ENCODE peak calls at places on chromosomes 5 and 9, in eight cellular contexts. I is HCT116, J is K562, E is IMR-90, G is GM12878, K is SK-N-SH, F is A549, P is H1. X is an unnamed sample.

GRCh38 chr5:5418006-5418405 is 4.5 kb upstream of the ICE1 start:
- DNase-seq in F (no peak), P (no peak), G (no peak), J (no peak), K (no peak), E (no peak), I (no peak), X (no peak)

GRCh38 chr5:178624626-178625546 is 2.0 kb downstream of the CLK4 start:
- DNase-seq in I (no peak), J (no peak), E (peak; percentile 21), G (no peak), K (no peak), F (no peak), P (no peak), X (no peak)

GRCh38 chr5:111998871-111999270 is 241.9 kb upstream of the NREP start:
- DNase-seq in K (no peak), E (no peak), J (no peak), P (no peak), F (no peak), G (no peak), I (no peak), X (no peak)

GRCh38 chr5:130836729-130837660 is 328.1 kb downstream of the HINT1 start:
- DNase-seq in K (no peak), J (no peak), E (no peak), P (no peak), F (no peak), I (no peak), G (peak; percentile 13), X (no peak)

GRCh38 chr9:128498911-128499310 is 5.6 kb upstream of the GLE1 start:
- DNase-seq in J (no peak), E (no peak), P (no peak), K (no peak), I (no peak), G (no peak), F (no peak), X (no peak)

GRCh38 chr5:105817906-105818305 is 1852.8 kb downstream of the EFNA5 start:
- DNase-seq in J (no peak), F (no peak), E (no peak), G (no peak), P (no peak), I (no peak), K (no peak), X (no peak)

GRCh38 chr9:94300470-94301301 is 27.8 kb downstream of the NUTM2F start:
- DNase-seq in P (no peak), E (no peak), I (no peak), K (no peak), G (no peak), J (peak; percentile 51), F (no peak), X (no peak)

GRCh38 chr9:136482046-136482792 is 621 bp downstream of the SEC16A start:
- DNase-seq in I (no peak), F (no peak), K (peak; percentile 75), E (peak; percentile 37), P (no peak), G (no peak), J (no peak), X (no peak)

GRCh38 chr9:136668983-136669790 is 6.5 kb downstream of the EGFL7 start:
- DNase-seq in I (no peak), F (peak; percentile 67), K (no peak), J (no peak), E (no peak), G (no peak), P (no peak), X (no peak)

GRCh38 chr5:91179018-91179417 is 204.1 kb downstream of the ARRDC3 start:
- DNase-seq in K (no peak), I (no peak), E (peak; percentile 64), F (no peak), J (no peak), P (no peak), G (no peak), X (no peak)

GRCh38 chr9:124190761-124191160 is 67.0 kb upstream of the NEK6 start:
- DNase-seq in F (no peak), J (no peak), P (peak; percentile 33), I (no peak), E (no peak), K (no peak), G (no peak), X (peak; percentile 57)

GRCh38 chr9:135480071-135480941 is 724 bp downstream of the PPP1R26 start:
- DNase-seq in I (no peak), E (peak; percentile 20), K (peak; percentile 82), G (no peak), F (peak; percentile 50), J (peak; percentile 57), P (peak; percentile 69), X (peak; percentile 38)

GRCh38 chr9:121303456-121304451 is 35.8 kb downstream of the GSN start:
- DNase-seq in I (no peak), P (no peak), J (no peak), F (no peak), E (no peak), K (no peak), G (no peak), X (no peak)

DNA sequence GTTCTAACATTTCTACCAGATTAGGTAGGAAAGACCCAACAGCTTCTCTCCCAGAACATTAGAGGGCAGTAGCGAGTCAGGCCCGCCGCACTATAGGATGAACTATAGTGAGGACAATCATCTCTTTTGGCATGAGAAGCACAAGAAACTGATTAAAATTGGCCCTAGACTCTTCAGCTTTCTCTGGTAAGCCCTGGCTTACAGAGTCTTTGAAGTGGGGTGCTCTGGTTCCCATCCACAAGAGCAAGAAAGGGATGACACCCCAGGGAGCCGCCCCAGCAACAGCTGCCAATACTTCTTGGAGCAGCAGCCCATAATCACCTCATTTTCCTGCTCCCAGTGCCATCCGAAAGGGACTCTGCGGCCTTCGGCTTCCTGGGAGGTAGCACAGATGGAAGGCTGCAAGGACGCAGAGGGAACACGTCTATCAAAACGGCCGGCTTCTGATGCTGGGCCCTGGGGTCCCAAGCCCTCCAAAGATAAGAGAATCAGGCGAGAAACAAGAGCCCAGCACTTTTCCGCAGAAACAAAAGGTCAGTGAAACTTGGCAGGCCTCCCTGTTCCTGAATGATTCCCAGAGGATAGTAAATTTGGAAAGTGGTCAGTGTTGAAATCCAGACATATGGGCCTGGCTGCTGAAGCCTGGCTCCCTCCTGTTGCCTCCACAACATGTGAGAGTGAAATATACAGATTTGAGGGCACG is 69.3 kb downstream of the HSD17B3 start:
- DNase-seq in F (peak; percentile 69), G (no peak), K (peak; percentile 70), J (peak; percentile 39), E (peak; percentile 56), I (no peak), P (no peak), X (peak; percentile 41)
- TF ChIP-seq RAD21 in F (peak; percentile 77), G (peak; percentile 74), K (peak; percentile 75), J (peak; percentile 53), E (peak; percentile 72), I (peak; percentile 85), P (peak; percentile 71), X (peak; percentile 21)

GRCh38 chr5:81409845-81410369 is 16.0 kb upstream of the ACOT12 start:
- DNase-seq in J (no peak), P (no peak), I (no peak), K (no peak), F (no peak), G (no peak), E (no peak), X (no peak)

GRCh38 chr5:81408496-81408895 is 14.6 kb upstream of the ACOT12 start:
- DNase-seq in I (no peak), K (no peak), E (no peak), J (no peak), G (no peak), P (no peak), F (no peak), X (no peak)

DNA sequence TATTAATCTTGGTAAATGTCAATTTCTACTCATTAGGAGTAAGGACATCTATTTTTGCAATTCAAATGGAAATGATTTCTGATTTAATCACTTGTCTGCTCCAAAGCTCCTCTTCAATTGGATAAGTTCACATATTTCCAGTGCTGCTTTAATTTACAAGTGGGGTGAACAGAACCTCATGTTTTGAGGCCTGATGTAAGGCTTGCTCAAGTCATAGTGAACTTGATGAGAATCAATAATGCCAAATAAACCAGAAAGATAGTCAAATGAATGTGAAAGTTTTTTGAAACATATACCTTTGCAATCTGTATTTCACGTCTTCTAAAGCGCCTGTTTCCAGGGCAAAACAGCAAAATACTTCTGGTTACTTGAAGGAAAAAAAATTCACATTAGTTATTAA is 15.4 kb upstream of the ACOT12 start:
- DNase-seq in G (no peak), K (no peak), F (no peak), J (no peak), E (no peak), P (no peak), I (no peak), X (no peak)
- TF ChIP-seq RAD21 in G (no peak), K (no peak), F (no peak), J (no peak), E (no peak), P (no peak), I (no peak), X (no peak)

GRCh38 chr5:14462681-14463080 is 118.9 kb upstream of the OTULINL start:
- DNase-seq in G (no peak), P (no peak), J (no peak), F (no peak), K (no peak), E (no peak), I (no peak), X (no peak)
- TF ChIP-seq RAD21 in G (no peak), P (no peak), J (no peak), F (no peak), K (no peak), E (no peak), I (no peak), X (no peak)

GRCh38 chr5:61363715-61364114 is 31.7 kb downstream of the ZSWIM6 start:
- DNase-seq in K (no peak), E (no peak), J (no peak), P (no peak), G (no peak), I (no peak), F (no peak), X (no peak)
- TF ChIP-seq RAD21 in K (no peak), E (no peak), J (no peak), P (no peak), G (no peak), I (no peak), F (no peak), X (no peak)